ENCODE peak calls at places on chromosome 18, in nine cellular contexts. M is mammary epithelial cell, J is fibroblast of lung, C is astrocyte, Z is MM.1S, N is H1, L is K562, T is endothelial cell of umbilical vein, H is GM23248. X is an unnamed sample.
A peak's percentile ranks its signal among the peaks of the same experiment; 100 is the strongest.

GRCh38 chr18:50924372-50924771 is 43.5 kb upstream of the ELAC1 start:
- DNase-seq in Z (no peak), M (no peak), C (no peak), H (peak; percentile 44), N (no peak), J (peak; percentile 27), T (no peak), L (no peak), X (no peak)

GRCh38 chr18:76441668-76442412 is 53.2 kb downstream of the ZNF516 start:
- DNase-seq in N (no peak), H (no peak), T (no peak), L (no peak), C (no peak), M (no peak), Z (no peak), J (no peak), X (no peak)

GRCh38 chr18:76491801-76492668 is 3.0 kb downstream of the ZNF516 start:
- DNase-seq in T (peak; percentile 41), M (peak; percentile 56), J (peak; percentile 52), L (no peak), C (peak; percentile 40), H (peak; percentile 79), N (peak; percentile 81), Z (no peak), X (peak; percentile 81)

GRCh38 chr18:57051586-57052044 is 95.3 kb upstream of the BOD1L2 start:
- DNase-seq in J (no peak), N (no peak), Z (peak; percentile 82), M (no peak), C (no peak), L (peak; percentile 44), T (no peak), H (no peak), X (no peak)

GRCh38 chr18:11274144-11274762 is 124.9 kb upstream of the PIEZO2 start:
- DNase-seq in T (no peak), M (no peak), N (no peak), Z (no peak), L (no peak), J (no peak), H (no peak), C (no peak), X (no peak)

GRCh38 chr18:7011142-7011541 is 106.5 kb downstream of the LAMA1 start:
- DNase-seq in C (no peak), T (no peak), N (no peak), M (no peak), L (no peak), H (no peak), J (no peak), Z (no peak), X (no peak)

GRCh38 chr18:12772111-12772510 is 69.3 kb downstream of the PSMG2 start:
- DNase-seq in J (no peak), L (no peak), H (no peak), N (no peak), T (no peak), C (no peak), M (no peak), Z (no peak), X (no peak)

GRCh38 chr18:58497845-58498244 is 131.0 kb downstream of the ALPK2 start:
- DNase-seq in C (peak; percentile 33), M (peak; percentile 55), H (peak; percentile 28), N (no peak), J (peak; percentile 52), T (no peak), Z (no peak), L (no peak), X (no peak)

GRCh38 chr18:8571399-8571798 is 37.8 kb upstream of the RAB12 start:
- DNase-seq in N (no peak), H (no peak), C (no peak), J (no peak), L (no peak), Z (no peak), M (no peak), T (no peak), X (no peak)

GRCh38 chr18:28576941-28577340 is 400.0 kb upstream of the CDH2 start:
- DNase-seq in N (no peak), M (no peak), Z (no peak), H (peak; percentile 30), C (peak; percentile 5), L (no peak), T (no peak), J (no peak), X (no peak)

GRCh38 chr18:34352385-34353163 is 127.9 kb upstream of the NOL4 start:
- DNase-seq in Z (no peak), L (no peak), J (peak; percentile 4), N (no peak), H (peak; percentile 45), M (no peak), T (peak; percentile 35), C (no peak), X (peak; percentile 45)

GRCh38 chr18:36527740-36528455 is 230.4 kb downstream of the FHOD3 start:
- DNase-seq in Z (no peak), M (no peak), H (no peak), N (no peak), J (no peak), L (no peak), C (no peak), T (no peak), X (no peak)

GRCh38 chr18:51480562-51481261 is 283.2 kb upstream of the MEX3C start:
- DNase-seq in L (no peak), N (no peak), M (no peak), J (no peak), H (no peak), C (no peak), Z (no peak), T (no peak), X (no peak)

GRCh38 chr18:21998531-21998930 is 170.9 kb upstream of the GATA6 start:
- DNase-seq in Z (no peak), J (no peak), L (no peak), M (no peak), T (no peak), H (no peak), N (no peak), C (no peak), X (no peak)

GRCh38 chr18:12686100-12686499 is 16.4 kb downstream of the CEP76 start:
- DNase-seq in C (no peak), N (no peak), T (peak; percentile 38), H (peak; percentile 33), J (peak; percentile 29), Z (no peak), M (peak; percentile 20), L (no peak), X (peak; percentile 69)

GRCh38 chr18:42183746-42184145 is 228.7 kb downstream of the PIK3C3 start:
- DNase-seq in L (no peak), N (no peak), M (peak; percentile 86), J (peak; percentile 96), T (no peak), Z (no peak), C (peak; percentile 95), H (peak; percentile 85), X (no peak)

GRCh38 chr18:3046216-3046808 is 33.4 kb upstream of the LPIN2 start:
- DNase-seq in J (no peak), Z (no peak), N (no peak), L (no peak), C (no peak), M (no peak), H (no peak), T (no peak), X (no peak)
- H2AFZ ChIP-seq in J (no peak overlapping the region), Z (no peak overlapping the region), N (no peak overlapping the region), L (peak overlapping the region; percentile 18), C (no peak overlapping the region), M (peak overlapping the region; percentile 2), H (no peak overlapping the region), T (no peak overlapping the region), X (no peak overlapping the region)

DNA sequence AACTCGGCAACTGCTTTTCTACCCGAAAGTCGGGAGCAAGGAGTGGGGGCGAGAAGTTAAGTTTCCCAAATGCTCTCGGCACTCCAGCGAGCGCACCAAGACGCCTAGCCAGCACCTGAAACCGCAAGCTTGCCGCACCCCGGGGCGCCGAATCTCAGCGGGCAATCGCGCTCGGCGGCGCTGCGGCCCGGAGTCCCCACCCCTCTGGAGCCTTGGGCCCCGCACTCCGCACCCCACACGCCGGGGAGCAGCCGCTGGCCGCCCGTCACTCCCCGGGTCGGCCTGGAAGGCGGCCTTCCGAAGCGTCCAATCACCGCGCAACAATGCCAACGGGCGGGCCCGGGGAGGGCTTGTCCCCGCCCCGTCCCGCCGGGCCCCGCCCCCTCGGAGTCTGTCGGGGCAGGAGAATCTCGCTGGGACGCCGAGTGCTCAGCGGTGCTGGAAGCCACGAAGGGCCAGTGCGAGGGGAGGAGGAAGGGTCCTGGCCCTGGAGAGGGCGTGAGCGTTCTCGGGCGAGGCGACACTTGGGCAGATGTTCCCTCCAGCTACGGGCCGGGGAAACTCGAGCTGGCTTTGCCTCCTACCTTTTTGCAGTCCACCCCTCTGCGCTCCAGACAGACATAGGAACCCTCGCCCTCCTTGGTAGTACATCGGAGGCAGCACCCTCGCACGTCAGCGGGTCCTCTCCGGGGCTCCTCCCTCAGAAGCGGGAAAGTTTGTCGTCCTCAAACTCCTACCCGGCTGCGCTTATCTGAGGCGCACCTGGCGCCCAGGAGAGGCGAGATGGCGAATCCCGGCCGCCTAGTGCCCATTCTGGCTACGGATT is 1.1 kb upstream of the ZBTB7C start:
- DNase-seq in Z (peak; percentile 91), T (peak; percentile 84), H (peak; percentile 94), J (peak; percentile 82), N (peak; percentile 94), C (peak; percentile 67), M (peak; percentile 93), L (peak; percentile 97), X (peak; percentile 90)
- H3K9ac ChIP-seq in Z (no peak overlapping the region), T (no peak overlapping the region), H (no peak overlapping the region), J (peak overlapping the region; percentile 16), N (no peak overlapping the region), C (peak overlapping the region; percentile 56), M (peak overlapping the region; percentile 68), L (no peak overlapping the region), X (peak overlapping the region; percentile 60)

GRCh38 chr18:44695503-44695902 is 14.8 kb downstream of the SETBP1 start:
- DNase-seq in Z (no peak), H (no peak), M (no peak), L (no peak), N (no peak), C (no peak), T (no peak), J (no peak), X (no peak)
- H3K4me1 ChIP-seq in Z (peaks cover 4% of the 10 kb centered on the region), H (peaks cover 22% of the 10 kb centered on the region), M (peaks cover 83% of the 10 kb centered on the region), L (peaks cover 2% of the 10 kb centered on the region), N (peaks cover 8% of the 10 kb centered on the region), C (peaks cover 9% of the 10 kb centered on the region), T (no peaks in the 10 kb centered on the region), J (peaks cover 3% of the 10 kb centered on the region), X (peaks cover 2% of the 10 kb centered on the region)

GRCh38 chr18:68734311-68734710 is 19.4 kb upstream of the TMX3 start:
- DNase-seq in L (no peak), T (no peak), M (no peak), J (peak; percentile 59), H (peak; percentile 85), N (no peak), C (peak; percentile 43), Z (no peak), X (no peak)
- H2AFZ ChIP-seq in L (no peak overlapping the region), T (no peak overlapping the region), M (peak overlapping the region; percentile 12), J (no peak overlapping the region), H (peak overlapping the region; percentile 31), N (no peak overlapping the region), C (no peak overlapping the region), Z (no peak overlapping the region), X (no peak overlapping the region)

X was measured in Karpas-422.